ENCODE peak calls at places on chromosomes 12 and 14, in four cellular contexts. F is heart right ventricle, U is psoas muscle, J is ovary. B is an unnamed sample.

GRCh38 chr12:68291396-68292036 is 38.1 kb upstream of the IL22 start:
- DNase-seq in U (no peak), J (no peak), F (no peak), B (no peak)

GRCh38 chr12:102883204-102883799 is 33.7 kb downstream of the PAH start:
- DNase-seq in J (peak; percentile 84), F (peak; percentile 36), U (peak; percentile 38), B (peak; percentile 14)

GRCh38 chr14:59107819-59108218 is 80.6 kb upstream of the DAAM1 start:
- DNase-seq in U (peak; percentile 46), F (no peak), J (no peak), B (no peak)

GRCh38 chr14:103693514-103693913 is 21.7 kb downstream of the XRCC3 start:
- DNase-seq in U (no peak), J (peak; percentile 38), F (no peak), B (peak; percentile 60)

GRCh38 chr14:104801284-104802119 is 601 bp downstream of the ZBTB42 start:
- DNase-seq in J (no peak), U (no peak), F (no peak), B (no peak)

GRCh38 chr14:21346532-21347135 is 37.2 kb downstream of the SUPT16H start:
- DNase-seq in J (no peak), U (no peak), F (no peak), B (no peak)

GRCh38 chr12:46518729-46519128 is 146.2 kb upstream of the SLC38A2 start:
- DNase-seq in J (no peak), F (no peak), U (no peak), B (no peak)

GRCh38 chr14:103074699-103075341 is 9.2 kb upstream of the LBHD2 start:
- DNase-seq in U (peak; percentile 84), F (peak; percentile 81), J (peak; percentile 71), B (no peak)

GRCh38 chr12:560666-561065 is 100.9 kb downstream of the B4GALNT3 start:
- DNase-seq in U (no peak), F (no peak), J (no peak), B (no peak)

GRCh38 chr14:24335461-24336146 is 733 bp upstream of the ADCY4 start:
- DNase-seq in J (no peak), U (no peak), F (no peak), B (no peak)

GRCh38 chr12:59940676-59941342 is 345.0 kb downstream of the SLC16A7 start:
- DNase-seq in J (no peak), U (no peak), F (no peak), B (no peak)

GRCh38 chr14:74599201-74599809 is 12.7 kb downstream of the LTBP2 start:
- DNase-seq in F (peak; percentile 47), J (peak; percentile 74), U (no peak), B (peak; percentile 72)

GRCh38 chr14:56150645-56151345 is 32.6 kb downstream of the PELI2 start:
- DNase-seq in U (no peak), F (no peak), J (no peak), B (no peak)

GRCh38 chr14:49986344-49987014 is 93.6 kb downstream of the ARF6 start:
- DNase-seq in J (no peak), F (no peak), U (no peak), B (no peak)

GRCh38 chr12:97568336-97569180 is 106.0 kb downstream of the RMST start:
- DNase-seq in U (no peak), F (no peak), J (no peak), B (peak; percentile 84)

GRCh38 chr12:28507055-28507454 is 316.8 kb downstream of the CCDC91 start:
- DNase-seq in J (no peak), F (no peak), U (no peak), B (no peak)

GRCh38 chr12:76685246-76685678 is 78.7 kb upstream of the ZDHHC17 start:
- DNase-seq in F (peak; percentile 45), U (peak; percentile 19), J (peak; percentile 33), B (no peak)

GRCh38 chr12:101828463-101829196 is 2.1 kb downstream of the GNPTAB start:
- DNase-seq in F (no peak), U (no peak), J (no peak), B (no peak)

GRCh38 chr12:22797686-22798085 is 172.7 kb downstream of the ETNK1 start:
- DNase-seq in J (no peak), F (no peak), U (no peak), B (no peak)

GRCh38 chr12:101570022-101570421 is 24.7 kb upstream of the MYBPC1 start:
- DNase-seq in F (no peak), U (no peak), J (no peak), B (peak; percentile 17)

GRCh38 chr14:102795060-102795925 is 18.0 kb downstream of the TRAF3 start:
- DNase-seq in J (no peak), F (no peak), U (peak; percentile 43), B (peak; percentile 63)

GRCh38 chr14:21990116-21990515 is 316.5 kb upstream of the OR4E1 start:
- DNase-seq in U (no peak), F (no peak), J (no peak), B (no peak)

GRCh38 chr12:66662729-66663128 is 16.1 kb downstream of the GRIP1 start:
- DNase-seq in U (no peak), F (no peak), J (no peak), B (no peak)

GRCh38 chr14:98014851-98015615 is 1217.9 kb downstream of the VRK1 start:
- DNase-seq in J (no peak), U (no peak), F (no peak), B (no peak)

GRCh38 chr12:111451649-111452129 is 46.0 kb downstream of the SH2B3 start:
- DNase-seq in J (no peak), U (no peak), F (no peak), B (no peak)

GRCh38 chr12:23528316-23528715 is 421.2 kb downstream of the SOX5 start:
- DNase-seq in J (no peak), F (no peak), U (no peak), B (no peak)

GRCh38 chr12:52739963-52740362 is 36.6 kb upstream of the KRT77 start:
- DNase-seq in U (no peak), J (no peak), F (no peak), B (no peak)

GRCh38 chr14:101118746-101119610 is 215.5 kb upstream of the RTL1 start:
- DNase-seq in J (peak; percentile 29), F (no peak), U (peak; percentile 12), B (peak; percentile 2)

GRCh38 chr14:61877050-61877390 is 114.8 kb downstream of the SNAPC1 start:
- DNase-seq in J (no peak), U (no peak), F (no peak), B (no peak)

GRCh38 chr12:118332511-118332910 is 40.2 kb downstream of the TAOK3 start:
- DNase-seq in J (no peak), F (no peak), U (no peak), B (no peak)

GRCh38 chr12:132030367-132031038 is 80.8 kb downstream of the EP400 start:
- DNase-seq in F (peak; percentile 39), U (no peak), J (peak; percentile 49), B (no peak)

GRCh38 chr12:6229224-6229748 is 29.1 kb downstream of the CD9 start:
- DNase-seq in U (no peak), J (no peak), F (no peak), B (peak; percentile 93)

GRCh38 chr12:122949816-122950215 is 16.4 kb downstream of the ABCB9 start:
- DNase-seq in J (no peak), U (no peak), F (no peak), B (no peak)

GRCh38 chr14:89955418-89956293 is at the start of gene TDP1:
- DNase-seq in U (peak; percentile 97), J (peak; percentile 98), F (peak; percentile 97), B (peak; percentile 97)
- TF ChIP-seq CTCF in U (peak; percentile 7), J (no peak), F (no peak), B (no peak)

DNA sequence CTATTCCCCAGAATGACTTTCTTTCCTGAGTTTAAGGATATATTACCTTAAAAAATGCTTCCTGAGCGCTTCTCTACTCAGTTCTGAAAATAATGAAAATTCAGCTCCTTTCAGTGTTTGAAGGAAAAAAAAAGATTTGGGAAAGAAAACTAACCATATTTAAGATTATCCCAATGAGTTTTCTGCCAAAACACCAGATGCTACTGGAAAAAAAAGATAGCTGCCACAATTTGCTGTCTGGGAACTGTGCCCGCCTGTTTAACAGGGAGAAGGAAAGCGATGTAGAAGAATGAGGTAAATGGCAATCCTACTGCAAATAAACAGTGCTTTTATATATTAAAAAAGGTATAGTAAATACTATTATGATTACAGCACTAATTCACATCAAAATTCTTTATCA is 367.6 kb upstream of the PRICKLE1 start:
- DNase-seq in U (no peak), F (peak; percentile 16), J (peak; percentile 40), B (no peak)
- H3K27ac ChIP-seq in U (no peak overlapping the region), F (peak overlapping the region; percentile 2), J (no peak overlapping the region), B (no peak overlapping the region)

GRCh38 chr14:67464856-67465255 is 23.7 kb downstream of the TMEM229B start:
- DNase-seq in U (no peak), F (no peak), J (no peak), B (no peak)
- H3K4me1 ChIP-seq in U (peaks cover 4% of the 10 kb centered on the region), F (no peaks in the 10 kb centered on the region), J (no peaks in the 10 kb centered on the region), B (no peaks in the 10 kb centered on the region)

GRCh38 chr12:116675339-116676107 is 62.3 kb downstream of the SPRING1 start:
- DNase-seq in U (no peak), J (no peak), F (peak; percentile 39), B (no peak)

GRCh38 chr12:116672842-116673516 is 64.9 kb downstream of the SPRING1 start:
- DNase-seq in J (no peak), U (no peak), F (no peak), B (no peak)

GRCh38 chr12:116674643-116675183 is 63.2 kb downstream of the SPRING1 start:
- DNase-seq in J (no peak), F (no peak), U (no peak), B (no peak)

GRCh38 chr12:116672010-116672409 is 65.9 kb downstream of the SPRING1 start:
- DNase-seq in U (no peak), F (no peak), J (no peak), B (no peak)

DNA sequence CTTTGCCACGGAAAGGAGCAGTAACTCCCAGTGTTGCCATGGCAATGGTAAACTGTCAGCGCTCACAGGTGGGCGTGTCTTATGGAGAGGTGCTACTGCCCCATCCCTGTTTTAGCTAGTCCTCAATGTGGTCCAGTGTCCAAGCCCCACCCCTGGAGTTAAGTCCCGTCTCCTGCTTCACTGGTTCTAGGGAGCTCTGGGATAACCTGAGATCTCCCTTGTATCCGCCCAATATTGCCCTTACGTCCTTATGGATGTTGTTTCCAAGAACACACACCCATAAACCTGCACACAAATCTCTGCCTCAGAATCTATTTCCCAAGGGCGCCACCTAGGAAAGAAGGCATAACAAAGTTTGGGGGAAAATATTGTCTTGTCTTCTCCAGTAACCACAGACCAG is 64.2 kb downstream of the SPRING1 start:
- DNase-seq in F (no peak), U (no peak), J (no peak), B (no peak)
- TF ChIP-seq CTCF in F (no peak), U (no peak), J (no peak), B (no peak)

GRCh38 chr12:57230381-57231155 is 1.1 kb downstream of the SHMT2 start:
- DNase-seq in F (peak; percentile 6), J (no peak), U (no peak), B (no peak)
- H3K27ac ChIP-seq in F (peak overlapping the region; percentile 74), J (no peak overlapping the region), U (no peak overlapping the region), B (no peak overlapping the region)

GRCh38 chr12:3896851-3897351 is 23.7 kb upstream of the PARP11 start:
- DNase-seq in J (no peak), U (no peak), F (no peak), B (no peak)
- H3K4me1 ChIP-seq in J (no peaks in the 10 kb centered on the region), U (no peaks in the 10 kb centered on the region), F (no peaks in the 10 kb centered on the region), B (no peaks in the 10 kb centered on the region)

B was measured in prostate gland.